ENCODE peak calls at places on chromosomes 4 and X, in four cellular contexts. L, O, Z and H are unnamed samples.

GRCh38 chr4:15423285-15423711 is 4.5 kb upstream of the C1QTNF7 start:
- DNase-seq in O (no peak), Z (no peak), L (no peak), H (no peak)

GRCh38 chr4:107449611-107450369 is 270.2 kb downstream of the PAPSS1 start:
- DNase-seq in L (no peak), O (no peak), Z (no peak), H (no peak)

GRCh38 chrX:134551365-134552095 is 91.6 kb downstream of the HPRT1 start:
- DNase-seq in O (no peak), L (no peak), Z (peak), H (no peak)

GRCh38 chr4:143294310-143294709 is 42.4 kb upstream of the GAB1 start:
- DNase-seq in Z (no peak), O (peak), L (no peak), H (no peak)

GRCh38 chrX:154434394-154435168 is 2.4 kb upstream of the GDI1 start:
- DNase-seq in L (no peak), Z (no peak), O (no peak), H (no peak)

GRCh38 chr4:168850016-168850415 is 160.0 kb downstream of the CBR4 start:
- DNase-seq in Z (no peak), L (no peak), O (no peak), H (no peak)

GRCh38 chr4:104763554-104764210 is 269.0 kb upstream of the CXXC4 start:
- DNase-seq in Z (no peak), O (no peak), L (no peak), H (no peak)

GRCh38 chrX:115898382-115899001 is 272.1 kb upstream of the AGTR2 start:
- DNase-seq in O (peak), L (no peak), Z (peak), H (no peak)

GRCh38 chr4:11069581-11069980 is 359.1 kb downstream of the HS3ST1 start:
- DNase-seq in L (no peak), O (no peak), Z (no peak), H (no peak)

GRCh38 chr4:156495109-156495508 is 476.5 kb downstream of the PDGFC start:
- DNase-seq in O (no peak), Z (no peak), L (no peak), H (no peak)

GRCh38 chr4:60897415-60897814 is 302.7 kb upstream of the ADGRL3 start:
- DNase-seq in Z (no peak), O (no peak), L (no peak), H (no peak)

GRCh38 chr4:17561195-17561909 is 15.6 kb upstream of the LAP3 start:
- DNase-seq in Z (no peak), L (no peak), O (no peak), H (no peak)

GRCh38 chr4:94880976-94881375 is 123.2 kb downstream of the BMPR1B start:
- DNase-seq in O (no peak), L (no peak), Z (no peak), H (no peak)

GRCh38 chrX:46279925-46280313 is 265.3 kb downstream of the ZNF674 start:
- DNase-seq in O (no peak), Z (no peak), L (no peak), H (no peak)

GRCh38 chr4:149344436-149344835 is 471.2 kb downstream of the IQCM start:
- DNase-seq in L (no peak), Z (no peak), O (no peak), H (no peak)

GRCh38 chrX:105869676-105870075 is 47.3 kb downstream of the NRK start:
- DNase-seq in O (no peak), L (no peak), Z (no peak), H (no peak)

GRCh38 chr4:138910914-138911336 is 104.7 kb upstream of the NOCT start:
- DNase-seq in Z (peak), O (peak), L (peak), H (peak)

GRCh38 chr4:42397635-42398447 is 553 bp downstream of the SHISA3 start:
- DNase-seq in Z (no peak), O (no peak), L (no peak), H (peak)

GRCh38 chrX:41381685-41382084 is 47.7 kb downstream of the DDX3X start:
- DNase-seq in Z (peak), O (peak), L (peak), H (peak)

GRCh38 chrX:85108165-85108564 is 104.5 kb downstream of the APOOL start:
- DNase-seq in O (no peak), Z (no peak), L (no peak), H (no peak)

GRCh38 chrX:105837227-105837626 is 14.9 kb downstream of the NRK start:
- DNase-seq in L (no peak), Z (peak), O (peak), H (no peak)

GRCh38 chr4:91362125-91362524 is 941.6 kb upstream of the GRID2 start:
- DNase-seq in O (no peak), Z (no peak), L (no peak), H (no peak)

GRCh38 chr4:48799157-48799556 is 19.1 kb upstream of the FRYL start:
- DNase-seq in O (no peak), Z (no peak), L (no peak), H (no peak)

GRCh38 chr4:39037491-39037825 is 5.2 kb upstream of the TMEM156 start:
- DNase-seq in L (no peak), Z (peak), O (no peak), H (no peak)

GRCh38 chr4:39466747-39467146 is 7.9 kb downstream of the LIAS start:
- DNase-seq in O (no peak), Z (no peak), L (no peak), H (no peak)

GRCh38 chrX:74490249-74490648 is 69.0 kb downstream of the SLC16A2 start:
- DNase-seq in L (no peak), O (no peak), Z (no peak), H (no peak)
- TF ChIP-seq CTCF in L (no peak), O (no peak), Z (no peak), H (no peak)

GRCh38 chrX:54639018-54639345 is 109.0 kb downstream of the GNL3L start:
- DNase-seq in Z (no peak), O (no peak), L (no peak), H (no peak)

GRCh38 chrX:54639346-54640102 is 109.5 kb downstream of the GNL3L start:
- DNase-seq in Z (peak), L (peak), O (peak), H (peak)

GRCh38 chrX:54640721-54641120 is 110.7 kb downstream of the GNL3L start:
- DNase-seq in L (no peak), Z (peak), O (no peak), H (no peak)

GRCh38 chrX:54641530-54641929 is 111.5 kb downstream of the GNL3L start:
- DNase-seq in O (no peak), Z (no peak), L (peak), H (no peak)

GRCh38 chrX:54640103-54640428 is 110.0 kb downstream of the GNL3L start:
- DNase-seq in L (no peak), Z (no peak), O (no peak), H (no peak)
- TF ChIP-seq CTCF in L (no peak), Z (peak), O (no peak), H (no peak)

DNA sequence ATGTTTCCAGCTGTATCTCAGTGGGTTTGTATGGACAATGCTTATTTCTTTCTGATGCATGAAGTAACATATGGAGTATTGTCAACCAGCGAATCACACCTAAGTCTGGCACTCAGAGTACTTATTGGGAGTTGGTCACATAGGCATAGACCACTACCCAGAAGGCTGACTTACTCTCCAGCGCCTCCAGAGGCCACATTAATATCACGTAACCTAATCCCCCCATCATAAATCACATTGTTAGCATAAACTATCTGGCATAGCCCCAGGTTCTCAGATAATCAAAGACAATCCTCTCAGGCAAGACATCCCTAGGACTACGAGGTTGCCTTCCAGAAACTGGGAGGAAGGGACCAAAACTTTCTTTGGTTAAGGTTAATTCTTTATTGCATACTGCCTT is 560.5 kb upstream of the PABPC4L start:
- DNase-seq in L (peak), O (no peak), Z (no peak), H (no peak)
- TF ChIP-seq CTCF in L (no peak), O (no peak), Z (no peak), H (peak)

DNA sequence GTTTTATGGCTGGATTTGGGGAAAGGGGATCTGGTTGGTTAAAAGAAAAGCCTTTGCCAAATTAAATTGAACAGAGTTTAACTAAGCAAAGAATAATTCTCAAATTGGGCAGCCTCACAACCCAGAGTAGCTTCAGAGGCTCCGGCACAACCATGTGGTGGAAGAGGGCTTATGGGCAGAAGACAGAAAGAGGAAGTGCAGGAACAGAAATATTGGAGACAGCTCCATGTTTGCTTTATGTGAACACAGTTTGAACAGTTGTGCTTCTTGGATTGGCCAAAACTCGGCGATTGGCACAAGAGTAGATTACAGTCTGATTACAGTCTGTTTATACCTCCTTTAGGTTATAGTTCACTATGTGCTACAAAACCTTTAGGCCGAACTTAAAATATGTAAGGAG is 562.7 kb downstream of the TRIML1 start:
- DNase-seq in L (no peak), Z (no peak), O (no peak), H (no peak)
- TF ChIP-seq CTCF in L (no peak), Z (no peak), O (no peak), H (no peak)